ENCODE peak calls at places on chromosome 13, in ten cellular contexts. T is H9; E is CD4-positive, alpha-beta T cell; K is AG04450; P is cardiac fibroblast; O is upper lobe of right lung; W is fibroblast of pulmonary artery; L is mesothelial cell of epicardium; Q is thoracic aorta; R is omental fat pad. Z is an unnamed sample.

GRCh38 chr13:37561031-37561430 is 37.5 kb downstream of the POSTN start:
- DNase-seq in T (no peak), E (no peak), K (no peak), P (peak; percentile 51), O (no peak), W (no peak), L (no peak), Q (no peak), R (no peak), Z (no peak)

GRCh38 chr13:23632741-23633140 is 62.5 kb downstream of the TNFRSF19 start:
- DNase-seq in T (no peak), E (no peak), K (no peak), P (no peak), O (no peak), W (no peak), L (no peak), Q (no peak), R (no peak), Z (no peak)

GRCh38 chr13:106376411-106377112 is 158.9 kb downstream of the EFNB2 start:
- DNase-seq in T (no peak), E (no peak), K (peak; percentile 67), P (peak; percentile 96), O (no peak), W (peak; percentile 92), L (no peak), Q (no peak), R (no peak), Z (no peak)

GRCh38 chr13:57557979-57558529 is 73.5 kb upstream of the PCDH17 start:
- DNase-seq in T (no peak), E (no peak), K (no peak), P (peak; percentile 9), O (no peak), W (peak; percentile 11), L (no peak), Q (no peak), R (no peak), Z (no peak)

GRCh38 chr13:23292596-23292995 is 111.8 kb downstream of the SGCG start:
- DNase-seq in T (no peak), E (no peak), K (no peak), P (peak; percentile 54), O (no peak), W (peak; percentile 42), L (no peak), Q (no peak), R (no peak), Z (no peak)

GRCh38 chr13:100245099-100245498 is 156.2 kb downstream of the PCCA start:
- DNase-seq in T (no peak), E (no peak), K (no peak), P (no peak), O (no peak), W (no peak), L (no peak), Q (no peak), R (no peak), Z (no peak)

GRCh38 chr13:89066868-89067466 is 1395.8 kb downstream of the SLITRK5 start:
- DNase-seq in T (peak; percentile 28), E (no peak), K (no peak), P (peak; percentile 8), O (no peak), W (peak; percentile 45), L (no peak), Q (no peak), R (no peak), Z (no peak)

GRCh38 chr13:21638319-21639282 is 32.3 kb upstream of the FGF9 start:
- DNase-seq in T (no peak), E (peak; percentile 20), K (no peak), P (peak; percentile 55), O (no peak), W (peak; percentile 43), L (no peak), Q (no peak), R (no peak), Z (peak; percentile 60)

GRCh38 chr13:24042710-24043440 is 117.6 kb upstream of the SPATA13 start:
- DNase-seq in T (no peak), E (no peak), K (no peak), P (no peak), O (no peak), W (no peak), L (no peak), Q (no peak), R (no peak), Z (no peak)

GRCh38 chr13:27918041-27918917 is 1.5 kb upstream of the PDX1 start:
- DNase-seq in T (peak; percentile 34), E (no peak), K (no peak), P (no peak), O (no peak), W (no peak), L (no peak), Q (no peak), R (no peak), Z (peak; percentile 38)

GRCh38 chr13:97238883-97239282 is 16.8 kb downstream of the MBNL2 start:
- DNase-seq in T (no peak), E (no peak), K (no peak), P (no peak), O (no peak), W (no peak), L (no peak), Q (no peak), R (no peak), Z (no peak)

GRCh38 chr13:39196957-39197644 is 158.8 kb downstream of the NHLRC3 start:
- DNase-seq in T (no peak), E (no peak), K (no peak), P (peak; percentile 20), O (no peak), W (no peak), L (no peak), Q (no peak), R (no peak), Z (peak; percentile 35)

GRCh38 chr13:67643656-67644055 is 413.5 kb upstream of the PCDH9 start:
- DNase-seq in T (peak; percentile 54), E (no peak), K (no peak), P (no peak), O (no peak), W (no peak), L (no peak), Q (no peak), R (no peak), Z (no peak)

GRCh38 chr13:26929971-26930730 is 169.6 kb upstream of the GPR12 start:
- DNase-seq in T (peak; percentile 83), E (peak; percentile 52), K (peak; percentile 18), P (peak; percentile 73), O (peak; percentile 81), W (peak; percentile 71), L (peak; percentile 94), Q (no peak), R (peak; percentile 51), Z (peak; percentile 81)

GRCh38 chr13:46595136-46595917 is 42.4 kb downstream of the LRCH1 start:
- DNase-seq in T (no peak), E (no peak), K (no peak), P (peak; percentile 43), O (no peak), W (peak; percentile 51), L (no peak), Q (no peak), R (no peak), Z (no peak)

GRCh38 chr13:82739881-82740280 is 1142.4 kb downstream of the SLITRK1 start:
- DNase-seq in T (no peak), E (no peak), K (no peak), P (no peak), O (no peak), W (peak; percentile 48), L (no peak), Q (no peak), R (no peak), Z (no peak)

GRCh38 chr13:25602206-25602605 is 230.4 kb downstream of the ATP8A2 start:
- DNase-seq in T (peak; percentile 48), E (no peak), K (no peak), P (no peak), O (no peak), W (no peak), L (no peak), Q (no peak), R (no peak), Z (no peak)

GRCh38 chr13:85377783-85378182 is 421.4 kb downstream of the SLITRK6 start:
- DNase-seq in T (no peak), E (no peak), K (no peak), P (no peak), O (no peak), W (no peak), L (no peak), Q (no peak), R (no peak), Z (no peak)

DNA sequence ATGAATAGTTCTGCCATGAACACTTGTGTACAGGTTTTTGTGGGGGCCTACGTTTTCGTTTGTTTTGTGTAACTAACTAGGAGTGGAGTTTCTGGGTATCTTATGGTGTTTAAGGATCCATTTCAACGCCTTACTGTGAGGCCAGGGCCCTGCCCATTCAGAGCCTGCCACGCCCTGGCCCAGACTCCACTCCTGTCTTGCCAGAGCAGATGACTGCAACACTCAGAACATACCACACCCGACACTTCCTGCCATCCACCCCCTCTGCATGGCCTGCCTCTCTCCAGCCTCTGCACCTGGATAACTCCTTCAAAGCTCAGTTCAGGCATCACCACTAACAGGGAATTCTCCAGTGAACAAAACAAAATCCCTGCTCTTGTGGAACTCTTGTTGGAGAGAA is 43.2 kb downstream of the RGCC start:
- DNase-seq in T (no peak), E (peak; percentile 31), K (no peak), P (peak; percentile 16), O (no peak), W (no peak), L (no peak), Q (no peak), R (no peak), Z (no peak)
- TF ChIP-seq CTCF in T (no peak), E (no peak), K (no peak), P (no peak), O (no peak), W (no peak), L (no peak), Q (no peak), R (no peak), Z (no peak)

DNA sequence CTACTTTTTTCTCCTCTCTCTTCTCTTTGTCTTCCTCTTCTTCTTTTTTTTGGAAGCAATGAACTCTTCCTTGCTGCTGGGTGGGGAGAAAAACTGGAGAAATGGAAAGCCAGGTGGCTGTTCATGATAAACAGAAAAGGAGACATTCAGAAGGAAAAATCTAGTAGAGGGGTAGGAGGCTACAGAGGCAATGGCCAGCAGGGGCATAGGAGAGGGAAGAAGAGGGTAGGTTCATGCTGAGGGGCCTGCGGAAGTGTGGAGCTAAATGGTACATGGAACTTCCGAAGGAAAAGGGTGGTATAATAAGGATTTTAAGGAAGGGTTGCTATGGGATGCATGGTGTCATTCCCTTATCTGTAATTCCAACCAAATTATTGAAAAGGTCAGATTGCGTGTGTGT is 17.5 kb upstream of the HS6ST3 start:
- DNase-seq in T (peak; percentile 43), E (no peak), K (no peak), P (no peak), O (no peak), W (no peak), L (no peak), Q (no peak), R (no peak), Z (no peak)
- TF ChIP-seq CTCF in T (peak; percentile 61), E (no peak), K (no peak), P (no peak), O (no peak), W (no peak), L (no peak), Q (no peak), R (no peak), Z (no peak)

GRCh38 chr13:113519556-113519955 is 29.0 kb upstream of the DCUN1D2 start:
- DNase-seq in T (no peak), E (no peak), K (no peak), P (no peak), O (no peak), W (no peak), L (no peak), Q (no peak), R (no peak), Z (no peak)
- TF ChIP-seq CTCF in T (no peak), E (no peak), K (no peak), P (no peak), O (no peak), W (no peak), L (no peak), Q (no peak), R (no peak), Z (no peak)

GRCh38 chr13:75482820-75483079 is 781 bp upstream of the TBC1D4 start:
- DNase-seq in T (no peak), E (no peak), K (no peak), P (no peak), O (no peak), W (no peak), L (no peak), Q (no peak), R (no peak), Z (no peak)
- TF ChIP-seq CTCF in T (no peak), E (peak; percentile 16), K (no peak), P (no peak), O (no peak), W (no peak), L (no peak), Q (no peak), R (no peak), Z (no peak)